ENCODE peak calls at places on chromosomes 4 and X, in four cellular contexts. X is stimulated activated CD8-positive, alpha-beta memory T cell treated with anti-CD3 and anti-CD28 coated beads, Interleukin-15, amount 100 ng/mL, for 24 hours; U is HCT116; L is endothelial cell. M is an unnamed sample.

GRCh38 chr4:2497931-2498330 is 29.0 kb downstream of the RNF4 start:
- DNase-seq in X (no peak), L (no peak), U (no peak), M (no peak)

GRCh38 chr4:24770111-24770584 is 25.2 kb upstream of the SOD3 start:
- DNase-seq in X (no peak), U (peak; percentile 33), L (no peak), M (peak; percentile 9)

GRCh38 chr4:45120163-45120562 is 393.8 kb upstream of the GNPDA2 start:
- DNase-seq in L (no peak), X (no peak), U (no peak), M (no peak)

GRCh38 chr4:156954598-156954997 is 17.0 kb downstream of the PDGFC start:
- DNase-seq in U (no peak), L (no peak), X (no peak), M (no peak)

GRCh38 chr4:52015366-52015765 is 4.8 kb downstream of the LRRC66 start:
- DNase-seq in L (no peak), X (no peak), U (no peak), M (no peak)

GRCh38 chrX:110219920-110220319 is 98.0 kb downstream of the AMMECR1 start:
- DNase-seq in U (no peak), X (no peak), L (no peak), M (peak; percentile 14)

GRCh38 chr4:110032603-110033002 is 119.9 kb downstream of the EGF start:
- DNase-seq in X (no peak), U (no peak), L (no peak), M (no peak)

GRCh38 chr4:58825278-58825677 is 1715.1 kb upstream of the IGFBP7 start:
- DNase-seq in U (no peak), L (no peak), X (no peak), M (no peak)

GRCh38 chr4:48902266-48902665 is 4.3 kb downstream of the OCIAD2 start:
- DNase-seq in L (no peak), U (no peak), X (no peak), M (no peak)

GRCh38 chrX:11188664-11189063 is 77.5 kb downstream of the HCCS start:
- DNase-seq in X (no peak), U (no peak), L (no peak), M (no peak)

GRCh38 chr4:108375434-108375833 is 206.7 kb upstream of the LEF1 start:
- DNase-seq in X (no peak), U (no peak), L (no peak), M (no peak)

GRCh38 chr4:98283219-98284199 is 22.3 kb downstream of the RAP1GDS1 start:
- DNase-seq in X (no peak), L (no peak), U (no peak), M (no peak)

GRCh38 chrX:53445977-53446376 is 11.8 kb upstream of the HSD17B10 start:
- DNase-seq in L (peak; percentile 36), X (no peak), U (no peak), M (peak; percentile 3)

GRCh38 chrX:30586516-30586915 is 8.9 kb upstream of the TASL start:
- DNase-seq in U (no peak), L (no peak), X (no peak), M (no peak)

GRCh38 chr4:139465922-139466321 is 12.0 kb downstream of the RAB33B start:
- DNase-seq in U (no peak), X (no peak), L (no peak), M (no peak)

GRCh38 chr4:10808591-10808990 is 124.0 kb upstream of the CLNK start:
- DNase-seq in U (no peak), X (no peak), L (no peak), M (no peak)

GRCh38 chr4:39976945-39977488 is 694 bp downstream of the PDS5A start:
- DNase-seq in X (peak; percentile 36), L (peak; percentile 50), U (no peak), M (no peak)

GRCh38 chr4:87088188-87088587 is 132.2 kb downstream of the KLHL8 start:
- DNase-seq in L (no peak), X (no peak), U (no peak), M (no peak)

GRCh38 chr4:91325495-91325894 is 978.3 kb upstream of the GRID2 start:
- DNase-seq in X (no peak), L (no peak), U (peak; percentile 1), M (peak; percentile 6)

GRCh38 chr4:167023359-167023925 is 210.9 kb downstream of the SPOCK3 start:
- DNase-seq in L (no peak), U (no peak), X (no peak), M (no peak)

GRCh38 chr4:48038666-48039065 is 22.1 kb downstream of the NIPAL1 start:
- DNase-seq in X (no peak), L (no peak), U (no peak), M (no peak)

GRCh38 chr4:48403779-48404178 is 62.5 kb downstream of the SLAIN2 start:
- DNase-seq in L (no peak), U (no peak), X (no peak), M (no peak)

GRCh38 chr4:173169428-173170209 is 1.0 kb downstream of the GALNT7 start:
- DNase-seq in U (no peak), L (peak; percentile 76), X (peak; percentile 26), M (no peak)

GRCh38 chr4:24002641-24002966 is 112.8 kb upstream of the PPARGC1A start:
- DNase-seq in X (no peak), L (no peak), U (no peak), M (no peak)

M was measured in LoVo.